ENCODE peak calls at places on chromosomes 13 and 19, in six cellular contexts. One of them, this sample, is unnamed.

GRCh38 chr19:43667524-43668405 is 2.2 kb downstream of the PLAUR start:
- DNase-seq in H1: peak; percentile 47
- DNase-seq in A549: no peak
- DNase-seq in K562: peak; percentile 59
- DNase-seq in HepG2: no peak
- DNase-seq in HCT116: no peak
- DNase-seq in this sample: no peak

GRCh38 chr19:46697142-46697960 is 19.6 kb downstream of the PRKD2 start:
- DNase-seq in H1: peak; percentile 99
- DNase-seq in A549: peak; percentile 82
- DNase-seq in K562: peak; percentile 100
- DNase-seq in HepG2: no peak
- DNase-seq in HCT116: peak; percentile 80
- DNase-seq in this sample: peak; percentile 100

GRCh38 chr13:91817250-91817649 is 418.8 kb downstream of the GPC5 start:
- DNase-seq in H1: no peak
- DNase-seq in A549: no peak
- DNase-seq in K562: peak; percentile 7
- DNase-seq in HepG2: peak; percentile 1
- DNase-seq in HCT116: no peak
- DNase-seq in this sample: no peak

GRCh38 chr19:11418518-11419506 is at the start of gene RGL3:
- DNase-seq in H1: peak; percentile 90
- DNase-seq in A549: no peak
- DNase-seq in K562: peak; percentile 34
- DNase-seq in HepG2: no peak
- DNase-seq in HCT116: no peak
- DNase-seq in this sample: no peak

GRCh38 chr19:15404097-15404779 is 14.6 kb downstream of the AKAP8L start:
- DNase-seq in H1: no peak
- DNase-seq in A549: no peak
- DNase-seq in K562: no peak
- DNase-seq in HepG2: no peak
- DNase-seq in HCT116: no peak
- DNase-seq in this sample: no peak

GRCh38 chr19:2274937-2275535 is 6.9 kb downstream of the PEAK3 start:
- DNase-seq in H1: peak; percentile 84
- DNase-seq in A549: peak; percentile 69
- DNase-seq in K562: peak; percentile 53
- DNase-seq in HepG2: peak; percentile 73
- DNase-seq in HCT116: no peak
- DNase-seq in this sample: peak; percentile 73

GRCh38 chr19:3094638-3095374 is 644 bp downstream of the GNA11 start:
- DNase-seq in H1: no peak
- DNase-seq in A549: no peak
- DNase-seq in K562: no peak
- DNase-seq in HepG2: no peak
- DNase-seq in HCT116: no peak
- DNase-seq in this sample: peak; percentile 51

GRCh38 chr13:21579754-21580316 is 24.1 kb downstream of the MICU2 start:
- DNase-seq in H1: no peak
- DNase-seq in A549: no peak
- DNase-seq in K562: no peak
- DNase-seq in HepG2: no peak
- DNase-seq in HCT116: no peak
- DNase-seq in this sample: peak; percentile 73

GRCh38 chr19:19997656-19998268 is 41.5 kb downstream of the ZNF682 start:
- DNase-seq in H1: peak; percentile 90
- DNase-seq in A549: no peak
- DNase-seq in K562: no peak
- DNase-seq in HepG2: no peak
- DNase-seq in HCT116: no peak
- DNase-seq in this sample: peak; percentile 49

GRCh38 chr13:41658057-41658642 is 200.8 kb downstream of the RGCC start:
- DNase-seq in H1: no peak
- DNase-seq in A549: no peak
- DNase-seq in K562: no peak
- DNase-seq in HepG2: no peak
- DNase-seq in HCT116: no peak
- DNase-seq in this sample: no peak

GRCh38 chr19:45076029-45076850 is at the start of gene ZNF296:
- DNase-seq in H1: peak; percentile 91
- DNase-seq in A549: peak; percentile 94
- DNase-seq in K562: peak; percentile 92
- DNase-seq in HepG2: peak; percentile 75
- DNase-seq in HCT116: peak; percentile 75
- DNase-seq in this sample: peak; percentile 84

GRCh38 chr19:46416077-46416709 is 2.8 kb upstream of the CCDC8 start:
- DNase-seq in H1: peak; percentile 95
- DNase-seq in A549: peak; percentile 84
- DNase-seq in K562: peak; percentile 94
- DNase-seq in HepG2: peak; percentile 59
- DNase-seq in HCT116: peak; percentile 40
- DNase-seq in this sample: peak; percentile 89

GRCh38 chr19:38551450-38551813 is 66.3 kb downstream of the MAP4K1 start:
- DNase-seq in H1: no peak
- DNase-seq in A549: no peak
- DNase-seq in K562: no peak
- DNase-seq in HepG2: no peak
- DNase-seq in HCT116: no peak
- DNase-seq in this sample: no peak

GRCh38 chr19:5354403-5354802 is 13.8 kb upstream of the PTPRS start:
- DNase-seq in H1: peak; percentile 76
- DNase-seq in A549: no peak
- DNase-seq in K562: peak; percentile 51
- DNase-seq in HepG2: peak; percentile 34
- DNase-seq in HCT116: no peak
- DNase-seq in this sample: peak; percentile 42

DNA sequence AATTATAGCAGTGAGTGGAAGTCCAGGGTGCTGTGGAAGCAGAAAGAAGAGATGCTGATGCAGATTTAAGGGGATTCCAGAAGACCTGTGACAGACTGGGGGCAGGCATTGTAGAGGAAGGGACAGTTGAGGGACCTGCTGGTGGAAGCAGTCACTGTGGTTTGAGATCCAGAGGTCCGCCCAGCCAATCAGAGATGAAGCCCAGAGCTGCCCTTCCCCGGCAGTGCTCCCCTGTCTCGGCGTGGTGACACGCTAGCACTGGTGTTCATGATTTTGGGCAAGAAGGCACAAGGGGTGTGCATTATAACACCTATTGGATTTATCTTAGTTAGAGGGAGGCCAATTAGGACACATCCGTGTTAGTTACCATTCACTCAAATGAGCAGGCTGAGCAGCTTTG is 16.1 kb downstream of the TNFRSF19 start:
- DNase-seq in H1: no peak
- DNase-seq in A549: no peak
- DNase-seq in K562: no peak
- DNase-seq in HepG2: no peak
- DNase-seq in HCT116: no peak
- DNase-seq in this sample: no peak
- TF ChIP-seq POLR2A in H1: no peak
- TF ChIP-seq POLR2A in A549: no peak
- TF ChIP-seq POLR2A in K562: no peak
- TF ChIP-seq POLR2A in HepG2: no peak
- TF ChIP-seq POLR2A in HCT116: no peak
- TF ChIP-seq POLR2A in this sample: no peak

DNA sequence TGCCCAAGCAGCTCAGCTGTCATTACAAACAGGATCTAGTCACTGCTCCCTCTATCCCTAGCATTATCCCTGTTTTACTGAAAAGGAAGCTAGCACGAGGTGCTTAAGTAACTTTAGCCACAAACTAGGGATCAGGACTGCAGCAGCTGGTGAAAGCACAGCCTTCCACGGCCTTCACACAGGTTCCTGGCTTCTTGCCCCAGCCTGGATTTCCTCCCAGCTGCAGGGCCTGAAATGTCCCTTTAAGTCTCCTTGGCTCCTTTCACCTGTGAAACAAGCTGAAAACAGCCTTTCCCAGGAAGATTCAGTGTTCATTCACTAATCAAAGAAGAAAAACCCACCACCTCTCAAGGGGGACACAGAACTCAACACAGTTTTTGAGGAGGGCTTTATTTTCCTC is 754.5 kb downstream of the DIAPH3 start:
- DNase-seq in H1: peak; percentile 53
- DNase-seq in A549: no peak
- DNase-seq in K562: no peak
- DNase-seq in HepG2: no peak
- DNase-seq in HCT116: no peak
- DNase-seq in this sample: no peak
- TF ChIP-seq MAX in H1: no peak
- TF ChIP-seq MAX in A549: no peak
- TF ChIP-seq MAX in K562: no peak
- TF ChIP-seq MAX in HepG2: no peak
- TF ChIP-seq MAX in HCT116: no peak
- TF ChIP-seq MAX in this sample: no peak

DNA sequence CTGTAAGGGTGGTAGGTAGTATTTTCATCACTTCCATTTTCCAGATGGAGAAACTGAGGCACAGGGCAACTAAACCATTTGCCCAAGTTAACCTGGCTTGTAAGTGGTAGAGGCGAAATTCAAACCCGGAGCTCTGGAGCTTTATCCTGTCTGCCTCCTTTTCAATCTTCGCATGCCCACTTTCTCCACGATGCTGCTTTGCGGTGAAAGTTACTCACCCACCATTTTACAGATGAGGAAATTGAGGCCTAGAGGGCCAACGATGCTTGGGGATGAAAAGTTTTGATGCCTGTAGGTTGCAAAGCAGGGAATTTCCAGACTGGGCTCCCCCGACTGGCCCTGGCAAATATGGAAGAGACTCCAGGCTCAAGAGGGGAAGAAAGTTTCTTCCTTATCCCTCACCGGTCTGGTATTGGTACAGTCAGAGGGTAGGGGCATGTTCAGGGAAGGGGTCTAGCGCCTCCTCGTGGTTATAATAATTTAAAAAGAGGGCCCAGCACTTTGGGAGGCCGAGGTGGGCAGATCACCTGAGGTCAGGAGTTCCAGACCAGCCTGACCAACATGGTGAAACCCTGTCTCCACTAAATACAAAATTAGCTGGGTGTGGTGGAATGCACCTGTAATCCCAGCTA is 1.9 kb upstream of the SH2D3A start:
- DNase-seq in H1: peak; percentile 56
- DNase-seq in A549: no peak
- DNase-seq in K562: peak; percentile 61
- DNase-seq in HepG2: no peak
- DNase-seq in HCT116: no peak
- DNase-seq in this sample: peak; percentile 29
- TF ChIP-seq CTCF in H1: peak; percentile 17
- TF ChIP-seq CTCF in A549: peak; percentile 26
- TF ChIP-seq CTCF in K562: peak; percentile 58
- TF ChIP-seq CTCF in HepG2: peak; percentile 61
- TF ChIP-seq CTCF in HCT116: peak; percentile 43
- TF ChIP-seq CTCF in this sample: peak; percentile 1

GRCh38 chr13:28620011-28620830 is 38.7 kb upstream of the POMP start:
- DNase-seq in H1: no peak
- DNase-seq in A549: no peak
- DNase-seq in K562: no peak
- DNase-seq in HepG2: no peak
- DNase-seq in HCT116: no peak
- DNase-seq in this sample: no peak
- TF ChIP-seq POLR2A in H1: no peak
- TF ChIP-seq POLR2A in A549: no peak
- TF ChIP-seq POLR2A in K562: no peak
- TF ChIP-seq POLR2A in HepG2: no peak
- TF ChIP-seq POLR2A in HCT116: no peak
- TF ChIP-seq POLR2A in this sample: no peak